ENCODE peak calls at places on chromosome 7, in five cellular contexts. One of them, this sample, is unnamed.

GRCh38 chr7:151728746-151729145 is 148.2 kb downstream of the PRKAG2 start:
- DNase-seq in 8988T: no peak
- DNase-seq in T47D: no peak
- DNase-seq in activated T-cell treated with anti-CD3 and anti-CD28 coated beads for 24 hours: no peak
- DNase-seq in LoVo: no peak
- DNase-seq in this sample: no peak

GRCh38 chr7:3067606-3068005 is 23.9 kb upstream of the CARD11 start:
- DNase-seq in activated T-cell treated with anti-CD3 and anti-CD28 coated beads for 24 hours: no peak
- DNase-seq in 8988T: no peak
- DNase-seq in T47D: no peak
- DNase-seq in LoVo: no peak
- DNase-seq in this sample: no peak

GRCh38 chr7:99504281-99504602 is 220 bp upstream of the ZKSCAN5 start:
- DNase-seq in LoVo: no peak
- DNase-seq in 8988T: peak; percentile 83
- DNase-seq in activated T-cell treated with anti-CD3 and anti-CD28 coated beads for 24 hours: no peak
- DNase-seq in T47D: peak; percentile 89
- DNase-seq in this sample: no peak

GRCh38 chr7:8260871-8261707 is 878 bp downstream of the ICA1 start:
- DNase-seq in LoVo: peak; percentile 90
- DNase-seq in T47D: peak; percentile 74
- DNase-seq in 8988T: peak; percentile 34
- DNase-seq in activated T-cell treated with anti-CD3 and anti-CD28 coated beads for 24 hours: no peak
- DNase-seq in this sample: peak; percentile 71

GRCh38 chr7:149291036-149291835 is 29.2 kb downstream of the ZNF783 start:
- DNase-seq in activated T-cell treated with anti-CD3 and anti-CD28 coated beads for 24 hours: no peak
- DNase-seq in LoVo: no peak
- DNase-seq in 8988T: no peak
- DNase-seq in T47D: no peak
- DNase-seq in this sample: no peak

GRCh38 chr7:155459867-155460461 is 2.0 kb downstream of the EN2 start:
- DNase-seq in LoVo: no peak
- DNase-seq in 8988T: peak; percentile 39
- DNase-seq in T47D: no peak
- DNase-seq in activated T-cell treated with anti-CD3 and anti-CD28 coated beads for 24 hours: no peak
- DNase-seq in this sample: no peak

GRCh38 chr7:148367701-148368475 is 222.7 kb upstream of the C7orf33 start:
- DNase-seq in T47D: no peak
- DNase-seq in activated T-cell treated with anti-CD3 and anti-CD28 coated beads for 24 hours: no peak
- DNase-seq in LoVo: no peak
- DNase-seq in 8988T: no peak
- DNase-seq in this sample: no peak

GRCh38 chr7:33623267-33623666 is 282.1 kb upstream of the BMPER start:
- DNase-seq in LoVo: no peak
- DNase-seq in T47D: no peak
- DNase-seq in 8988T: no peak
- DNase-seq in activated T-cell treated with anti-CD3 and anti-CD28 coated beads for 24 hours: no peak
- DNase-seq in this sample: no peak

GRCh38 chr7:28055161-28055544 is 125.4 kb downstream of the JAZF1 start:
- DNase-seq in 8988T: no peak
- DNase-seq in LoVo: peak; percentile 41
- DNase-seq in T47D: no peak
- DNase-seq in activated T-cell treated with anti-CD3 and anti-CD28 coated beads for 24 hours: no peak
- DNase-seq in this sample: no peak

GRCh38 chr7:141649865-141650499 is 52.0 kb downstream of the DENND11 start:
- DNase-seq in LoVo: peak; percentile 42
- DNase-seq in T47D: peak; percentile 49
- DNase-seq in activated T-cell treated with anti-CD3 and anti-CD28 coated beads for 24 hours: no peak
- DNase-seq in 8988T: no peak
- DNase-seq in this sample: peak; percentile 45

GRCh38 chr7:30752979-30753378 is 1.0 kb downstream of the INMT start:
- DNase-seq in LoVo: no peak
- DNase-seq in activated T-cell treated with anti-CD3 and anti-CD28 coated beads for 24 hours: no peak
- DNase-seq in T47D: no peak
- DNase-seq in 8988T: no peak
- DNase-seq in this sample: no peak

GRCh38 chr7:47638679-47639306 is 56.9 kb upstream of the TNS3 start:
- DNase-seq in 8988T: no peak
- DNase-seq in LoVo: no peak
- DNase-seq in activated T-cell treated with anti-CD3 and anti-CD28 coated beads for 24 hours: no peak
- DNase-seq in T47D: no peak
- DNase-seq in this sample: no peak

GRCh38 chr7:156147104-156147503 is 334.8 kb upstream of the SHH start:
- DNase-seq in T47D: no peak
- DNase-seq in activated T-cell treated with anti-CD3 and anti-CD28 coated beads for 24 hours: no peak
- DNase-seq in 8988T: no peak
- DNase-seq in LoVo: peak; percentile 68
- DNase-seq in this sample: no peak

GRCh38 chr7:30660331-30661255 is 21.7 kb downstream of the CRHR2 start:
- DNase-seq in T47D: no peak
- DNase-seq in activated T-cell treated with anti-CD3 and anti-CD28 coated beads for 24 hours: no peak
- DNase-seq in 8988T: no peak
- DNase-seq in LoVo: no peak
- DNase-seq in this sample: peak; percentile 83

GRCh38 chr7:104388222-104388621 is 59.8 kb downstream of the LHFPL3 start:
- DNase-seq in 8988T: no peak
- DNase-seq in activated T-cell treated with anti-CD3 and anti-CD28 coated beads for 24 hours: no peak
- DNase-seq in LoVo: no peak
- DNase-seq in T47D: no peak
- DNase-seq in this sample: no peak

GRCh38 chr7:14336256-14336655 is 346.8 kb upstream of the ETV1 start:
- DNase-seq in 8988T: no peak
- DNase-seq in T47D: no peak
- DNase-seq in LoVo: no peak
- DNase-seq in activated T-cell treated with anti-CD3 and anti-CD28 coated beads for 24 hours: no peak
- DNase-seq in this sample: no peak